ENCODE peak calls at places on chromosomes 13 and 19, in five cellular contexts. One of them, this sample, is unnamed.

GRCh38 chr19:33683881-33684549 is 62.3 kb downstream of the CHST8 start:
- DNase-seq in brain microvascular endothelial cell: peak
- DNase-seq in kidney epithelial cell: peak
- DNase-seq in mucosa of descending colon: peak
- DNase-seq in heart left ventricle: no peak
- DNase-seq in this sample: no peak

GRCh38 chr13:32650705-32651311 is 64.6 kb downstream of the PDS5B start:
- DNase-seq in brain microvascular endothelial cell: peak
- DNase-seq in kidney epithelial cell: peak
- DNase-seq in mucosa of descending colon: no peak
- DNase-seq in heart left ventricle: peak
- DNase-seq in this sample: no peak

GRCh38 chr13:23516706-23517105 is 53.5 kb upstream of the TNFRSF19 start:
- DNase-seq in brain microvascular endothelial cell: no peak
- DNase-seq in kidney epithelial cell: no peak
- DNase-seq in mucosa of descending colon: no peak
- DNase-seq in heart left ventricle: no peak
- DNase-seq in this sample: no peak

GRCh38 chr19:29666634-29667389 is 1.6 kb downstream of the PLEKHF1 start:
- DNase-seq in brain microvascular endothelial cell: peak
- DNase-seq in kidney epithelial cell: no peak
- DNase-seq in mucosa of descending colon: peak
- DNase-seq in heart left ventricle: peak
- DNase-seq in this sample: peak

GRCh38 chr19:22602631-22603272 is 31.4 kb upstream of the ZNF492 start:
- DNase-seq in brain microvascular endothelial cell: no peak
- DNase-seq in kidney epithelial cell: no peak
- DNase-seq in mucosa of descending colon: no peak
- DNase-seq in heart left ventricle: no peak
- DNase-seq in this sample: no peak

GRCh38 chr19:55440411-55441105 is 2.5 kb downstream of the SHISA7 start:
- DNase-seq in brain microvascular endothelial cell: no peak
- DNase-seq in kidney epithelial cell: no peak
- DNase-seq in mucosa of descending colon: no peak
- DNase-seq in heart left ventricle: no peak
- DNase-seq in this sample: no peak

GRCh38 chr19:43525836-43526771 is 897 bp downstream of the ETHE1 start:
- DNase-seq in brain microvascular endothelial cell: no peak
- DNase-seq in kidney epithelial cell: no peak
- DNase-seq in mucosa of descending colon: peak
- DNase-seq in heart left ventricle: no peak
- DNase-seq in this sample: no peak

GRCh38 chr19:15570420-15570819 is 44.6 kb upstream of the CYP4F8 start:
- DNase-seq in brain microvascular endothelial cell: no peak
- DNase-seq in kidney epithelial cell: no peak
- DNase-seq in mucosa of descending colon: no peak
- DNase-seq in heart left ventricle: no peak
- DNase-seq in this sample: no peak

GRCh38 chr19:46081928-46082727 is 41.3 kb upstream of the IGFL4 start:
- DNase-seq in brain microvascular endothelial cell: peak
- DNase-seq in kidney epithelial cell: no peak
- DNase-seq in mucosa of descending colon: no peak
- DNase-seq in heart left ventricle: no peak
- DNase-seq in this sample: no peak

GRCh38 chr13:79194272-79194671 is 211.8 kb downstream of the RBM26 start:
- DNase-seq in brain microvascular endothelial cell: no peak
- DNase-seq in kidney epithelial cell: no peak
- DNase-seq in mucosa of descending colon: no peak
- DNase-seq in heart left ventricle: no peak
- DNase-seq in this sample: no peak

GRCh38 chr13:42112864-42113263 is 64.4 kb downstream of the DGKH start:
- DNase-seq in brain microvascular endothelial cell: no peak
- DNase-seq in kidney epithelial cell: no peak
- DNase-seq in mucosa of descending colon: no peak
- DNase-seq in heart left ventricle: no peak
- DNase-seq in this sample: no peak

GRCh38 chr13:110116072-110116487 is 190.9 kb downstream of the COL4A1 start:
- DNase-seq in brain microvascular endothelial cell: no peak
- DNase-seq in kidney epithelial cell: no peak
- DNase-seq in mucosa of descending colon: no peak
- DNase-seq in heart left ventricle: peak
- DNase-seq in this sample: no peak

GRCh38 chr13:41995946-41996345 is 35.0 kb upstream of the VWA8 start:
- DNase-seq in brain microvascular endothelial cell: peak
- DNase-seq in kidney epithelial cell: peak
- DNase-seq in mucosa of descending colon: no peak
- DNase-seq in heart left ventricle: no peak
- DNase-seq in this sample: no peak

GRCh38 chr19:33125929-33126388 is 6.0 kb upstream of the WDR88 start:
- DNase-seq in brain microvascular endothelial cell: peak
- DNase-seq in kidney epithelial cell: no peak
- DNase-seq in mucosa of descending colon: peak
- DNase-seq in heart left ventricle: peak
- DNase-seq in this sample: no peak

GRCh38 chr13:106527806-106528205 is 7.7 kb downstream of the EFNB2 start:
- DNase-seq in brain microvascular endothelial cell: no peak
- DNase-seq in kidney epithelial cell: no peak
- DNase-seq in mucosa of descending colon: no peak
- DNase-seq in heart left ventricle: no peak
- DNase-seq in this sample: no peak

GRCh38 chr13:40101708-40102359 is 446.4 kb downstream of the COG6 start:
- DNase-seq in brain microvascular endothelial cell: no peak
- DNase-seq in kidney epithelial cell: no peak
- DNase-seq in mucosa of descending colon: no peak
- DNase-seq in heart left ventricle: no peak
- DNase-seq in this sample: no peak

GRCh38 chr13:79312456-79312855 is 93.6 kb downstream of the RBM26 start:
- DNase-seq in brain microvascular endothelial cell: no peak
- DNase-seq in kidney epithelial cell: no peak
- DNase-seq in mucosa of descending colon: no peak
- DNase-seq in heart left ventricle: no peak
- DNase-seq in this sample: no peak

GRCh38 chr13:113926951-113927660 is 46.8 kb downstream of the C13orf46 start:
- DNase-seq in brain microvascular endothelial cell: no peak
- DNase-seq in kidney epithelial cell: no peak
- DNase-seq in mucosa of descending colon: no peak
- DNase-seq in heart left ventricle: no peak
- DNase-seq in this sample: peak

GRCh38 chr13:33033361-33033812 is 17.2 kb downstream of the KL start:
- DNase-seq in brain microvascular endothelial cell: no peak
- DNase-seq in kidney epithelial cell: no peak
- DNase-seq in mucosa of descending colon: no peak
- DNase-seq in heart left ventricle: no peak
- DNase-seq in this sample: no peak

GRCh38 chr19:39126593-39127187 is 1.1 kb downstream of the PAK4 start:
- DNase-seq in brain microvascular endothelial cell: no peak
- DNase-seq in kidney epithelial cell: peak
- DNase-seq in mucosa of descending colon: peak
- DNase-seq in heart left ventricle: no peak
- DNase-seq in this sample: no peak

GRCh38 chr13:32323912-32324311 is 8.6 kb downstream of the BRCA2 start:
- DNase-seq in brain microvascular endothelial cell: peak
- DNase-seq in kidney epithelial cell: no peak
- DNase-seq in mucosa of descending colon: no peak
- DNase-seq in heart left ventricle: no peak
- DNase-seq in this sample: no peak

GRCh38 chr19:32828643-32829344 is 40.8 kb downstream of the SLC7A9 start:
- DNase-seq in brain microvascular endothelial cell: no peak
- DNase-seq in kidney epithelial cell: no peak
- DNase-seq in mucosa of descending colon: no peak
- DNase-seq in heart left ventricle: no peak
- DNase-seq in this sample: no peak

GRCh38 chr19:56091751-56092546 is 29.1 kb downstream of the ZNF787 start:
- DNase-seq in brain microvascular endothelial cell: no peak
- DNase-seq in kidney epithelial cell: no peak
- DNase-seq in mucosa of descending colon: no peak
- DNase-seq in heart left ventricle: no peak
- DNase-seq in this sample: peak

GRCh38 chr13:100633461-100633860 is 41.1 kb downstream of the TMTC4 start:
- DNase-seq in brain microvascular endothelial cell: peak
- DNase-seq in kidney epithelial cell: peak
- DNase-seq in mucosa of descending colon: no peak
- DNase-seq in heart left ventricle: no peak
- DNase-seq in this sample: no peak

GRCh38 chr19:3544742-3545668 is 6.0 kb downstream of the TEKTIP1 start:
- DNase-seq in brain microvascular endothelial cell: no peak
- DNase-seq in kidney epithelial cell: no peak
- DNase-seq in mucosa of descending colon: peak
- DNase-seq in heart left ventricle: peak
- DNase-seq in this sample: no peak

GRCh38 chr19:15025237-15025636 is 24.0 kb upstream of the CASP14 start:
- DNase-seq in brain microvascular endothelial cell: no peak
- DNase-seq in kidney epithelial cell: no peak
- DNase-seq in mucosa of descending colon: no peak
- DNase-seq in heart left ventricle: no peak
- DNase-seq in this sample: peak

GRCh38 chr13:83499286-83499685 is 383.0 kb downstream of the SLITRK1 start:
- DNase-seq in brain microvascular endothelial cell: peak
- DNase-seq in kidney epithelial cell: no peak
- DNase-seq in mucosa of descending colon: no peak
- DNase-seq in heart left ventricle: no peak
- DNase-seq in this sample: no peak

GRCh38 chr13:71412231-71412630 is 454.8 kb downstream of the DACH1 start:
- DNase-seq in brain microvascular endothelial cell: no peak
- DNase-seq in kidney epithelial cell: no peak
- DNase-seq in mucosa of descending colon: no peak
- DNase-seq in heart left ventricle: no peak
- DNase-seq in this sample: no peak

GRCh38 chr19:38452430-38453366 is 19.2 kb downstream of the RYR1 start:
- DNase-seq in brain microvascular endothelial cell: no peak
- DNase-seq in kidney epithelial cell: no peak
- DNase-seq in mucosa of descending colon: no peak
- DNase-seq in heart left ventricle: no peak
- DNase-seq in this sample: no peak

GRCh38 chr13:38688674-38689073 is 1.8 kb downstream of the FREM2 start:
- DNase-seq in brain microvascular endothelial cell: no peak
- DNase-seq in kidney epithelial cell: no peak
- DNase-seq in mucosa of descending colon: no peak
- DNase-seq in heart left ventricle: no peak
- DNase-seq in this sample: no peak

GRCh38 chr19:46068345-46069258 is 27.8 kb upstream of the IGFL4 start:
- DNase-seq in brain microvascular endothelial cell: peak
- DNase-seq in kidney epithelial cell: peak
- DNase-seq in mucosa of descending colon: no peak
- DNase-seq in heart left ventricle: no peak
- DNase-seq in this sample: peak

GRCh38 chr13:49652691-49653305 is 24.5 kb downstream of the ARL11 start:
- DNase-seq in brain microvascular endothelial cell: no peak
- DNase-seq in kidney epithelial cell: no peak
- DNase-seq in mucosa of descending colon: no peak
- DNase-seq in heart left ventricle: no peak
- DNase-seq in this sample: no peak

GRCh38 chr19:42253245-42254082 is 1.5 kb downstream of the ERF start:
- DNase-seq in brain microvascular endothelial cell: no peak
- DNase-seq in kidney epithelial cell: no peak
- DNase-seq in mucosa of descending colon: peak
- DNase-seq in heart left ventricle: peak
- DNase-seq in this sample: peak

GRCh38 chr19:48524221-48524620 is 12.6 kb upstream of the LMTK3 start:
- DNase-seq in brain microvascular endothelial cell: no peak
- DNase-seq in kidney epithelial cell: no peak
- DNase-seq in mucosa of descending colon: no peak
- DNase-seq in heart left ventricle: no peak
- DNase-seq in this sample: no peak

GRCh38 chr19:14059093-14059480 is 2.8 kb downstream of the PALM3 start:
- DNase-seq in brain microvascular endothelial cell: no peak
- DNase-seq in kidney epithelial cell: no peak
- DNase-seq in mucosa of descending colon: no peak
- DNase-seq in heart left ventricle: no peak
- DNase-seq in this sample: no peak

DNA sequence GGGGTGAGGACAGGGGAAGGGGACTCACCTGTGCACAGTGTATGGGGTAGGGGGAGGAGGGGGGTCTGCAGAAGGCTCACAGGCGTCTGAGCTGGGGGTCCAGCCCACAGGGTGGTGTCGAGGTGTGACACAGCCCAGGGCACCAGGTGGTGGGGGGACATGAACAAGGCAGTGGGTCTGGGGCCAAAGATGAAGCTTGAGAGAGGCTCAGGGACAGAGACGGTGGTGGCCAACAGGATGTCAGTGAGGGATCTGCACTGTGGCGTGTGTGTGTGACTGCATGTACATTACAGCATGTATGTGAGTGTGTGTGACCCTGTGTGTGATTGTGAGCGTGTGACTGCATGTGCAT is 1.7 kb downstream of the ADAMTS10 start:
- DNase-seq in brain microvascular endothelial cell: no peak
- DNase-seq in kidney epithelial cell: no peak
- DNase-seq in mucosa of descending colon: no peak
- DNase-seq in heart left ventricle: no peak
- DNase-seq in this sample: no peak
- H3K4me3 ChIP-seq in brain microvascular endothelial cell: peak
- H3K4me3 ChIP-seq in kidney epithelial cell: peak
- H3K4me3 ChIP-seq in mucosa of descending colon: no peak
- H3K4me3 ChIP-seq in heart left ventricle: peak
- H3K4me3 ChIP-seq in this sample: peak

GRCh38 chr13:25371608-25372274 is at the start of gene ATP8A2:
- DNase-seq in brain microvascular endothelial cell: no peak
- DNase-seq in kidney epithelial cell: no peak
- DNase-seq in mucosa of descending colon: no peak
- DNase-seq in heart left ventricle: no peak
- DNase-seq in this sample: no peak
- H3K4me3 ChIP-seq in brain microvascular endothelial cell: peak
- H3K4me3 ChIP-seq in kidney epithelial cell: peak
- H3K4me3 ChIP-seq in mucosa of descending colon: no peak
- H3K4me3 ChIP-seq in heart left ventricle: peak
- H3K4me3 ChIP-seq in this sample: peak

GRCh38 chr19:58096884-58097283 is 1.1 kb downstream of the ZSCAN18 start:
- DNase-seq in brain microvascular endothelial cell: no peak
- DNase-seq in kidney epithelial cell: no peak
- DNase-seq in mucosa of descending colon: no peak
- DNase-seq in heart left ventricle: no peak
- DNase-seq in this sample: no peak
- H3K4me3 ChIP-seq in brain microvascular endothelial cell: no peak
- H3K4me3 ChIP-seq in kidney epithelial cell: no peak
- H3K4me3 ChIP-seq in mucosa of descending colon: no peak
- H3K4me3 ChIP-seq in heart left ventricle: peak
- H3K4me3 ChIP-seq in this sample: peak

DNA sequence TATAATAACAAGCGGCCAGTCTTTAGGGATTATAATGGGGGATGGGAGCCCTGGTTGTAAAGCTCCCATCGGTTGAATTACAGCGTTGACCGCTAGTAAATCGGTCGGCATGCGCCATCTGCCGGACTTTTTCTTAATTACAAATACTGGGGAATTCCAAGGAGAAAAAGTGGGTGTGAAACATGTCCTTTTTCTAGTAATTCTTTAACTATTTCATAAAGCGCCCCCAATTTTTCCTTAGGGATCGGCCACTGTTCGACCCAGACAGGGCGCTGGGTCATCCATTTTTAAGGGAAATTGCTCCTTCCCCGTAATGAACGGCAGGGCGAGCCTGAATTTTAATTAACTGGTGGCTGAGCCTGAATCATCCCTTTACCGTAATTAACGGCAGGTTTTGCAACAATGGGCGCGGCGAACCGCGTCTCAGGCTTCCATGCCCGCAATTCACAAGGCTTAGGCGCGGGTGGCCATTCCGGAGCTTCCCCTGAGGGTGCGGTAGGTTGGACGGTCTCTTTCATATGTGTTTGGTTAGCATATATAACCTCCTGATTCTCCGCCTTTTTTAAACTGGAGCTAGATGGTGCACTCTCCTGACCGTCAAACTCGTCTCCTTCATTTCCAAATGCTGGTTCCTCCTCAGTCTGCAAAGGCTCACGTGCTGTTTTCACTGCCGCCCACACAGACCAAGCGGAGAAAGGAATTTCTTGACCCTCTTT is 30.2 kb upstream of the EVI5L start:
- DNase-seq in brain microvascular endothelial cell: peak
- DNase-seq in kidney epithelial cell: no peak
- DNase-seq in mucosa of descending colon: no peak
- DNase-seq in heart left ventricle: peak
- DNase-seq in this sample: no peak
- H3K4me3 ChIP-seq in brain microvascular endothelial cell: peak
- H3K4me3 ChIP-seq in kidney epithelial cell: no peak
- H3K4me3 ChIP-seq in mucosa of descending colon: no peak
- H3K4me3 ChIP-seq in heart left ventricle: peak
- H3K4me3 ChIP-seq in this sample: peak